ENCODE peak calls at places on chromosomes 16 and 17, in six cellular contexts. Q is brain microvascular endothelial cell; B is fibroblast of pulmonary artery; T is fibroblast of the aortic adventitia; X is HL-60; A is CD8-positive, alpha-beta T cell. E is an unnamed sample.

GRCh38 chr16:28187595-28188004 is 24.2 kb downstream of the XPO6 start:
- DNase-seq in Q (no peak), B (no peak), T (no peak), X (no peak), A (no peak), E (no peak)

GRCh38 chr16:56115817-56116576 is 75.3 kb upstream of the GNAO1 start:
- DNase-seq in Q (no peak), B (peak), T (peak), X (no peak), A (no peak), E (no peak)

GRCh38 chr16:83393196-83393981 is 414.4 kb upstream of the HSBP1 start:
- DNase-seq in Q (peak), B (peak), T (peak), X (no peak), A (no peak), E (no peak)

GRCh38 chr17:16040710-16041251 is 41.2 kb downstream of the TTC19 start:
- DNase-seq in Q (peak), B (peak), T (peak), X (no peak), A (no peak), E (peak)

GRCh38 chr17:17176341-17176740 is 29.8 kb downstream of the PLD6 start:
- DNase-seq in Q (no peak), B (no peak), T (no peak), X (no peak), A (no peak), E (no peak)

GRCh38 chr17:73841431-73842060 is 197.3 kb upstream of the SDK2 start:
- DNase-seq in Q (no peak), B (no peak), T (no peak), X (no peak), A (no peak), E (no peak)

GRCh38 chr17:50631908-50632571 is 2.6 kb upstream of the ABCC3 start:
- DNase-seq in Q (no peak), B (no peak), T (no peak), X (no peak), A (no peak), E (no peak)

GRCh38 chr16:2194852-2195315 is 1.5 kb downstream of the CASKIN1 start:
- DNase-seq in Q (peak), B (peak), T (peak), X (peak), A (peak), E (no peak)

GRCh38 chr17:80720624-80721577 is 176.3 kb downstream of the RPTOR start:
- DNase-seq in Q (peak), B (peak), T (peak), X (no peak), A (peak), E (no peak)

GRCh38 chr17:30554839-30555751 is 77.9 kb downstream of the GOSR1 start:
- DNase-seq in Q (peak), B (peak), T (peak), X (peak), A (no peak), E (no peak)
- TF ChIP-seq CTCF in Q (peak), B (peak), T (peak), X (peak), A (no peak), E (peak)

GRCh38 chr17:43917348-43918025 is 10.2 kb upstream of the MPP2 start:
- DNase-seq in Q (peak), B (peak), T (peak), X (peak), A (peak), E (no peak)
- TF ChIP-seq CTCF in Q (peak), B (peak), T (peak), X (peak), A (peak), E (peak)

GRCh38 chr16:817001-817906 is 16.7 kb upstream of the GNG13 start:
- DNase-seq in Q (no peak), B (no peak), T (no peak), X (no peak), A (no peak), E (no peak)
- TF ChIP-seq CTCF in Q (no peak), B (no peak), T (no peak), X (no peak), A (no peak), E (no peak)

DNA sequence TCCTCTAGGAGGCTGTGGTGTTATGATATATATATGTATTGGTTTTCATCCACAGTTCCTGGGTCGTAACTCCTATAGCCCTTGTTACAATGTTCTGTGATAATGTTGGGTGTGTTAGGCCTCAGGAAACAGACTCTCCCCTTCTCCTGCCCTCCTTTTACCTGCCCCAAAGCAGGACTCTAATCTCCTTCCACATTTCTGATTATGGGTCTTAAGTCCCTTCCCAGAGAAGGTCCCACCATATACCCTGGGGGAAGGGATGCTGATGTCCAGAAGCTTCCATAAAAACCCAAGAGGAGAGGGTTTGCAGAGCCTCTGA is 450 bp upstream of the C1QBP start:
- DNase-seq in Q (no peak), B (no peak), T (no peak), X (no peak), A (no peak), E (no peak)
- TF ChIP-seq CTCF in Q (no peak), B (no peak), T (no peak), X (no peak), A (peak), E (no peak)

GRCh38 chr17:55830210-55830609 is 79.4 kb downstream of the PCTP start:
- DNase-seq in Q (no peak), B (no peak), T (no peak), X (no peak), A (no peak), E (no peak)

GRCh38 chr17:55830699-55831098 is 79.8 kb downstream of the PCTP start:
- DNase-seq in Q (no peak), B (no peak), T (no peak), X (no peak), A (no peak), E (no peak)

GRCh38 chr17:55820675-55821074 is 69.8 kb downstream of the PCTP start:
- DNase-seq in Q (no peak), B (no peak), T (no peak), X (no peak), A (no peak), E (no peak)

DNA sequence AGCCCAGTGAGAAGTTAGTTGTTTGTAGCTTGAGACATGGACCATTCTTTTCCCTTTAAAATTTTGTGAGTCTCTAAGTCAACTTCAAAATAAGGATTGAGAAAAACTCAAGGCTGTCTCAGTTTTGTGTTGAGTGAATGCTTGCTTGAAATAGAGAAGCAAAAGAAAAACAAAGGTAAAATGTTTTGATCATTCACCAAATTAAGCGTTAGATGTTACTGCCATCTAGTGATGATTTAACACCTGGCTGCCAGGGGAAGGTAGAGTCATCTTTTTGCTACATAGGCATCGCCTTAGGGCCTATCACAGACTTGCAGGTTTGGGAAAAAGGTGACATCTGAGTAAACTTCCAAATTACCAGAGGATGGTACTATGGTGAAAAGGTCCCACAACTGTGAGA is 74.4 kb downstream of the PCTP start:
- DNase-seq in Q (no peak), B (no peak), T (no peak), X (no peak), A (no peak), E (no peak)
- TF ChIP-seq CTCF in Q (no peak), B (peak), T (no peak), X (no peak), A (no peak), E (no peak)

GRCh38 chr17:41324180-41325075 is 8.9 kb upstream of the KRTAP17-1 start:
- DNase-seq in Q (no peak), B (peak), T (no peak), X (no peak), A (no peak), E (no peak)
- TF ChIP-seq CTCF in Q (peak), B (peak), T (peak), X (no peak), A (no peak), E (peak)

GRCh38 chr16:12062343-12063003 is 85.9 kb downstream of the SNX29 start:
- DNase-seq in Q (peak), B (peak), T (peak), X (peak), A (no peak), E (peak)

GRCh38 chr16:12063004-12063395 is 86.5 kb downstream of the SNX29 start:
- DNase-seq in Q (no peak), B (no peak), T (no peak), X (no peak), A (no peak), E (no peak)

GRCh38 chr16:12060751-12061150 is 84.2 kb downstream of the SNX29 start:
- DNase-seq in Q (no peak), B (no peak), T (no peak), X (no peak), A (no peak), E (no peak)

GRCh38 chr16:12063435-12063834 is 86.9 kb downstream of the SNX29 start:
- DNase-seq in Q (no peak), B (no peak), T (peak), X (no peak), A (no peak), E (no peak)

DNA sequence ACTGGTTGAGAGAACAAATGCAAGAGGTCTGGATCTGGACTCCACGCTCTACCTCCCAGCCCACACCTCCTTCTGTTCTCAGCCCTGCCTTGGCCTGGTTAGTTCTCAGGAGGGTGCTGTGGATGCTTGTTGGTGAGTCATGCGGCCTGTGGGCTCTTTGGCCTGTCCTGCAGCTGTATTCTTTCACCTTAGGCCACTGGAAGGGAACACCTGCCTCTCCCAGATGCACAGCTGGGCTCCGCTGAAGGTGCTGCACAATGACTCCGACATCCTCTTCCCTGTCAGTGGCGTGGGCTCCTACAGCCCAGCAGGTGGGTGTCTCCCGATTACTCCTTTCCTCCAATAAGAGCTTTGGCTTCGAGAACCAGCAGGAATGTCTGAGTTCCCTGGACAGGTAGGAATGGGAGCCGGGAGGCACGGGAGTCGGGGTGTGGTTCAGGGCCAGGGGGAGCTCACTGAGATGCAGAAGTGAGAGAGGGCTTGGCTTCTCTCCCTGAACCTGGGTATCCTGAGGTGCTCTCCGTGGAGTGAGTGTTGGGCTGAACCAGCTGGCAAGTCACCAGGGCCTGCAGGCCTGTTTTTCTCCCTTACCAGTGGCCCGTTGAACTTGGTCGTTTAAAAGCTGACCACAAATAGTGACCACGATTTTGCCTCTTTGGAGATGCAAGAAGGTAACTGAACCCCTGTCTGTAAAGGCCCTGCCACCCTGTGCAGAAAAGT is 85.0 kb downstream of the SNX29 start:
- DNase-seq in Q (no peak), B (no peak), T (peak), X (no peak), A (no peak), E (no peak)
- TF ChIP-seq CTCF in Q (no peak), B (no peak), T (no peak), X (no peak), A (no peak), E (no peak)